ENCODE peak calls at places on chromosomes 16 and 17, in six cellular contexts. One of them, this sample, is unnamed.

GRCh38 chr16:85767569-85767968 is 16.7 kb upstream of the C16orf74 start:
- DNase-seq in mucosa of descending colon: no peak
- DNase-seq in choroid plexus epithelial cell: peak; percentile 80
- DNase-seq in left ventricle myocardium inferior: no peak
- DNase-seq in BJ: peak; percentile 46
- DNase-seq in LNCaP clone FGC: no peak
- DNase-seq in this sample: peak; percentile 55

GRCh38 chr16:85750021-85750826 is 672 bp downstream of the C16orf74 start:
- DNase-seq in mucosa of descending colon: peak; percentile 39
- DNase-seq in choroid plexus epithelial cell: peak; percentile 70
- DNase-seq in left ventricle myocardium inferior: peak; percentile 27
- DNase-seq in BJ: no peak
- DNase-seq in LNCaP clone FGC: no peak
- DNase-seq in this sample: no peak

GRCh38 chr16:9311303-9311954 is 220.0 kb downstream of the HAPSTR1 start:
- DNase-seq in mucosa of descending colon: peak; percentile 50
- DNase-seq in choroid plexus epithelial cell: no peak
- DNase-seq in left ventricle myocardium inferior: no peak
- DNase-seq in BJ: no peak
- DNase-seq in LNCaP clone FGC: no peak
- DNase-seq in this sample: no peak

GRCh38 chr16:23015580-23015979 is 133.7 kb downstream of the USP31 start:
- DNase-seq in mucosa of descending colon: no peak
- DNase-seq in choroid plexus epithelial cell: no peak
- DNase-seq in left ventricle myocardium inferior: no peak
- DNase-seq in BJ: no peak
- DNase-seq in LNCaP clone FGC: no peak
- DNase-seq in this sample: no peak

GRCh38 chr17:66426397-66427033 is 124.1 kb downstream of the PRKCA start:
- DNase-seq in mucosa of descending colon: peak; percentile 58
- DNase-seq in choroid plexus epithelial cell: peak; percentile 56
- DNase-seq in left ventricle myocardium inferior: no peak
- DNase-seq in BJ: no peak
- DNase-seq in LNCaP clone FGC: no peak
- DNase-seq in this sample: no peak

GRCh38 chr16:89958068-89958467 is 9.5 kb downstream of the DEF8 start:
- DNase-seq in mucosa of descending colon: peak; percentile 28
- DNase-seq in choroid plexus epithelial cell: peak; percentile 37
- DNase-seq in left ventricle myocardium inferior: peak; percentile 47
- DNase-seq in BJ: no peak
- DNase-seq in LNCaP clone FGC: no peak
- DNase-seq in this sample: no peak

GRCh38 chr17:78534492-78535284 is 42.5 kb downstream of the DNAH17 start:
- DNase-seq in mucosa of descending colon: no peak
- DNase-seq in choroid plexus epithelial cell: no peak
- DNase-seq in left ventricle myocardium inferior: no peak
- DNase-seq in BJ: no peak
- DNase-seq in LNCaP clone FGC: no peak
- DNase-seq in this sample: no peak

GRCh38 chr17:28426081-28426519 is 20.1 kb upstream of the SLC46A1 start:
- DNase-seq in mucosa of descending colon: peak; percentile 33
- DNase-seq in choroid plexus epithelial cell: peak; percentile 15
- DNase-seq in left ventricle myocardium inferior: no peak
- DNase-seq in BJ: no peak
- DNase-seq in LNCaP clone FGC: no peak
- DNase-seq in this sample: no peak

GRCh38 chr17:75740631-75741077 is 19.4 kb downstream of the ITGB4 start:
- DNase-seq in mucosa of descending colon: no peak
- DNase-seq in choroid plexus epithelial cell: no peak
- DNase-seq in left ventricle myocardium inferior: no peak
- DNase-seq in BJ: no peak
- DNase-seq in LNCaP clone FGC: no peak
- DNase-seq in this sample: no peak

GRCh38 chr16:10961231-10961630 is 16.9 kb downstream of the CLEC16A start:
- DNase-seq in mucosa of descending colon: no peak
- DNase-seq in choroid plexus epithelial cell: peak; percentile 74
- DNase-seq in left ventricle myocardium inferior: no peak
- DNase-seq in BJ: peak; percentile 81
- DNase-seq in LNCaP clone FGC: no peak
- DNase-seq in this sample: no peak

GRCh38 chr17:69539274-69539673 is 124.8 kb downstream of the MAP2K6 start:
- DNase-seq in mucosa of descending colon: no peak
- DNase-seq in choroid plexus epithelial cell: peak; percentile 7
- DNase-seq in left ventricle myocardium inferior: no peak
- DNase-seq in BJ: no peak
- DNase-seq in LNCaP clone FGC: no peak
- DNase-seq in this sample: no peak

GRCh38 chr17:75587718-75588545 is at the start of gene MYO15B:
- DNase-seq in mucosa of descending colon: peak; percentile 54
- DNase-seq in choroid plexus epithelial cell: peak; percentile 9
- DNase-seq in left ventricle myocardium inferior: peak; percentile 72
- DNase-seq in BJ: no peak
- DNase-seq in LNCaP clone FGC: no peak
- DNase-seq in this sample: no peak

GRCh38 chr16:46974352-46974751 is 878 bp upstream of the DNAJA2 start:
- DNase-seq in mucosa of descending colon: peak; percentile 17
- DNase-seq in choroid plexus epithelial cell: peak; percentile 32
- DNase-seq in left ventricle myocardium inferior: no peak
- DNase-seq in BJ: no peak
- DNase-seq in LNCaP clone FGC: no peak
- DNase-seq in this sample: no peak

GRCh38 chr16:30010817-30011504 is at the start of gene DOC2A:
- DNase-seq in mucosa of descending colon: no peak
- DNase-seq in choroid plexus epithelial cell: no peak
- DNase-seq in left ventricle myocardium inferior: no peak
- DNase-seq in BJ: no peak
- DNase-seq in LNCaP clone FGC: no peak
- DNase-seq in this sample: no peak

GRCh38 chr16:68370921-68371651 is 60.3 kb downstream of the PRMT7 start:
- DNase-seq in mucosa of descending colon: no peak
- DNase-seq in choroid plexus epithelial cell: no peak
- DNase-seq in left ventricle myocardium inferior: no peak
- DNase-seq in BJ: no peak
- DNase-seq in LNCaP clone FGC: no peak
- DNase-seq in this sample: no peak

GRCh38 chr17:80717661-80718060 is 173.0 kb downstream of the RPTOR start:
- DNase-seq in mucosa of descending colon: no peak
- DNase-seq in choroid plexus epithelial cell: no peak
- DNase-seq in left ventricle myocardium inferior: no peak
- DNase-seq in BJ: no peak
- DNase-seq in LNCaP clone FGC: no peak
- DNase-seq in this sample: no peak

GRCh38 chr16:81429045-81429521 is 15.5 kb upstream of the CMIP start:
- DNase-seq in mucosa of descending colon: peak; percentile 70
- DNase-seq in choroid plexus epithelial cell: peak; percentile 66
- DNase-seq in left ventricle myocardium inferior: peak; percentile 31
- DNase-seq in BJ: no peak
- DNase-seq in LNCaP clone FGC: no peak
- DNase-seq in this sample: no peak

GRCh38 chr17:14553847-14554246 is 253.0 kb downstream of the HS3ST3B1 start:
- DNase-seq in mucosa of descending colon: no peak
- DNase-seq in choroid plexus epithelial cell: peak; percentile 6
- DNase-seq in left ventricle myocardium inferior: no peak
- DNase-seq in BJ: no peak
- DNase-seq in LNCaP clone FGC: no peak
- DNase-seq in this sample: no peak

GRCh38 chr17:77822302-77823030 is 136.0 kb upstream of the TNRC6C start:
- DNase-seq in mucosa of descending colon: peak; percentile 51
- DNase-seq in choroid plexus epithelial cell: no peak
- DNase-seq in left ventricle myocardium inferior: peak; percentile 59
- DNase-seq in BJ: no peak
- DNase-seq in LNCaP clone FGC: no peak
- DNase-seq in this sample: no peak

GRCh38 chr17:28366605-28367004 is 1.6 kb upstream of the SEBOX start:
- DNase-seq in mucosa of descending colon: no peak
- DNase-seq in choroid plexus epithelial cell: no peak
- DNase-seq in left ventricle myocardium inferior: no peak
- DNase-seq in BJ: no peak
- DNase-seq in LNCaP clone FGC: no peak
- DNase-seq in this sample: no peak

GRCh38 chr17:29571883-29572681 is 3.6 kb downstream of the TP53I13 start:
- DNase-seq in mucosa of descending colon: no peak
- DNase-seq in choroid plexus epithelial cell: no peak
- DNase-seq in left ventricle myocardium inferior: peak; percentile 35
- DNase-seq in BJ: no peak
- DNase-seq in LNCaP clone FGC: no peak
- DNase-seq in this sample: no peak

GRCh38 chr16:15492091-15492740 is 57.8 kb downstream of the BMERB1 start:
- DNase-seq in mucosa of descending colon: no peak
- DNase-seq in choroid plexus epithelial cell: no peak
- DNase-seq in left ventricle myocardium inferior: no peak
- DNase-seq in BJ: no peak
- DNase-seq in LNCaP clone FGC: no peak
- DNase-seq in this sample: no peak

GRCh38 chr16:14545346-14545884 is 84.6 kb downstream of the PARN start:
- DNase-seq in mucosa of descending colon: no peak
- DNase-seq in choroid plexus epithelial cell: peak; percentile 62
- DNase-seq in left ventricle myocardium inferior: no peak
- DNase-seq in BJ: no peak
- DNase-seq in LNCaP clone FGC: no peak
- DNase-seq in this sample: no peak

GRCh38 chr17:2158011-2158410 is 103.1 kb downstream of the HIC1 start:
- DNase-seq in mucosa of descending colon: no peak
- DNase-seq in choroid plexus epithelial cell: peak; percentile 98
- DNase-seq in left ventricle myocardium inferior: no peak
- DNase-seq in BJ: no peak
- DNase-seq in LNCaP clone FGC: no peak
- DNase-seq in this sample: peak; percentile 84

GRCh38 chr17:28500712-28501379 is 5.3 kb upstream of the FOXN1 start:
- DNase-seq in mucosa of descending colon: no peak
- DNase-seq in choroid plexus epithelial cell: no peak
- DNase-seq in left ventricle myocardium inferior: no peak
- DNase-seq in BJ: no peak
- DNase-seq in LNCaP clone FGC: no peak
- DNase-seq in this sample: no peak

GRCh38 chr16:66486773-66487579 is 59.9 kb downstream of the BEAN1 start:
- DNase-seq in mucosa of descending colon: no peak
- DNase-seq in choroid plexus epithelial cell: peak; percentile 94
- DNase-seq in left ventricle myocardium inferior: no peak
- DNase-seq in BJ: no peak
- DNase-seq in LNCaP clone FGC: no peak
- DNase-seq in this sample: no peak

DNA sequence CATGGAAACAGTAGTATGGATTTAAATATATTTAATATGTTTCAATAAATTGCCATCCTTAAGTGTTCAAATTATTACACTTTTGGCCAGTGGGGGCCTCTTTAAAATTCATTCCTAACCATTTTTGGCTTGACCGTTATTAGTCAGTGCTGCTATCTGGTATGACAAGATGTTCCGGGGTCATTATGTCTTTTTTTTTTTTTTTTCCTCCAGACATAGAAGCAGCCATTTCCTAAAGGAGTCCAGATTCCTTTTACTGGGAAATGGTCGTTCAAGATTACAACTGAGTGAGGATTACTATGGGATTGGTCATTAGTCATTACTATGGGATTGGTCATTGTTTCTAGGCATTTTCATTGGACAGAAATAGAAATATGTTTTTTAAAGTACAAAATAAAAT is 53.4 kb downstream of the NF1 start:
- DNase-seq in mucosa of descending colon: no peak
- DNase-seq in choroid plexus epithelial cell: no peak
- DNase-seq in left ventricle myocardium inferior: no peak
- DNase-seq in BJ: no peak
- DNase-seq in LNCaP clone FGC: no peak
- DNase-seq in this sample: no peak
- H3K4me3 ChIP-seq in mucosa of descending colon: no peak overlapping the region
- H3K4me3 ChIP-seq in choroid plexus epithelial cell: no peak overlapping the region
- H3K4me3 ChIP-seq in left ventricle myocardium inferior: no peak overlapping the region
- H3K4me3 ChIP-seq in BJ: no peak overlapping the region
- H3K4me3 ChIP-seq in LNCaP clone FGC: no peak overlapping the region
- H3K4me3 ChIP-seq in this sample: no peak overlapping the region

GRCh38 chr16:73536931-73537330 is 489.0 kb upstream of the ZFHX3 start:
- DNase-seq in mucosa of descending colon: no peak
- DNase-seq in choroid plexus epithelial cell: no peak
- DNase-seq in left ventricle myocardium inferior: no peak
- DNase-seq in BJ: no peak
- DNase-seq in LNCaP clone FGC: no peak
- DNase-seq in this sample: no peak
- TF ChIP-seq CTCF in mucosa of descending colon: no peak
- TF ChIP-seq CTCF in choroid plexus epithelial cell: no peak
- TF ChIP-seq CTCF in left ventricle myocardium inferior: no peak
- TF ChIP-seq CTCF in BJ: no peak
- TF ChIP-seq CTCF in LNCaP clone FGC: no peak
- TF ChIP-seq CTCF in this sample: no peak

DNA sequence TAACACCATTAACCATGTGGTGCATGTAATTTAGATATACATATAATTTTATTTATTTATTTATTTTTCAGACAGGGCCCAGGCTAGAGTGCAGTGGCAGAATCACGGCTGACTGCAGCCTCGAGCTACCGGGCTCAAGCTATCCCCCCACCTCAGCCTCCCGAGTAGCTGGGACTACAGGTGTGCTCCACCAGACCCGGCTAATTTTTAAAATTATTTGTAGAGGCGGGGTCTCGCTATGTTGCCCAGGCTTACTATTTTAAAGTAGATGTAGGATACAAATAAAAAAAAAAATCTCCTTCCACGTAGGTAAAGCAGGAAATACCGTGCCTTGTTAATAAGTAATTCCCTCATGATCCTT is 446 bp upstream of the COQ7 start:
- DNase-seq in mucosa of descending colon: peak; percentile 19
- DNase-seq in choroid plexus epithelial cell: no peak
- DNase-seq in left ventricle myocardium inferior: no peak
- DNase-seq in BJ: no peak
- DNase-seq in LNCaP clone FGC: no peak
- DNase-seq in this sample: no peak
- H3K4me3 ChIP-seq in mucosa of descending colon: peak overlapping the region; percentile 40
- H3K4me3 ChIP-seq in choroid plexus epithelial cell: peak overlapping the region; percentile 29
- H3K4me3 ChIP-seq in left ventricle myocardium inferior: peak overlapping the region; percentile 82
- H3K4me3 ChIP-seq in BJ: no peak overlapping the region
- H3K4me3 ChIP-seq in LNCaP clone FGC: peak overlapping the region; percentile 67
- H3K4me3 ChIP-seq in this sample: no peak overlapping the region

DNA sequence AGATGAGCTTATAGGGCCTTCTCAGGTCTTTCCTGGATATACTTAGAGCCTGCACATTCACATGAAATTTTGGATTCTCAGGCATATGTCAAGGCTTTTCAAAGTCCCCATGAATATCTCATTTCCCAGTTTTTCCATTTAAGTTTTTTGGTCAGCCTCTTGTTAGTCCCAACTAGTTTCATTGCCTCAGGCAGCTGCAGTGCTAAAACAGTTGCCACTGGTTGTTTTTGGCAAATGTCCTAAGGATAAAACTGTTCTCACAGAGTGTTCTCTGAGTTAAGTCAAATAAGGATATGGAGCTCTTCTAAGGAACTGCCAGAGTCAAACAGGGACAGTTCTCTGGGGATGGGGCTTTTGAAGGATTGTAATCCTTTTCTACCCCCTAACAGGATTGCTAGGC is 39.9 kb upstream of the ABCC11 start:
- DNase-seq in mucosa of descending colon: no peak
- DNase-seq in choroid plexus epithelial cell: no peak
- DNase-seq in left ventricle myocardium inferior: no peak
- DNase-seq in BJ: no peak
- DNase-seq in LNCaP clone FGC: no peak
- DNase-seq in this sample: no peak
- TF ChIP-seq CTCF in mucosa of descending colon: no peak
- TF ChIP-seq CTCF in choroid plexus epithelial cell: no peak
- TF ChIP-seq CTCF in left ventricle myocardium inferior: no peak
- TF ChIP-seq CTCF in BJ: no peak
- TF ChIP-seq CTCF in LNCaP clone FGC: no peak
- TF ChIP-seq CTCF in this sample: no peak

This sample was measured in AG09309.